ENCODE peak calls at places on chromosome 1, in seven cellular contexts. T, I, S, M, N, L and K are unnamed samples.

GRCh38 chr1:24341260-24341659 is 22.1 kb downstream of the GRHL3 start:
- DNase-seq in T (no peak), I (no peak), S (no peak), M (no peak), N (no peak), L (no peak), K (no peak)

GRCh38 chr1:180234369-180235076 is 4.5 kb downstream of the LHX4 start:
- DNase-seq in T (no peak), I (no peak), S (no peak), M (no peak), N (no peak), L (no peak), K (no peak)

GRCh38 chr1:205438213-205439158 is 16.6 kb upstream of the LEMD1 start:
- DNase-seq in T (peak), I (peak), S (peak), M (peak), N (peak), L (peak), K (peak)

GRCh38 chr1:246012271-246012854 is 494.7 kb downstream of the SMYD3 start:
- DNase-seq in T (no peak), I (no peak), S (no peak), M (peak), N (no peak), L (no peak), K (peak)

GRCh38 chr1:178055093-178055492 is 38.8 kb upstream of the RASAL2 start:
- DNase-seq in T (peak), I (peak), S (peak), M (peak), N (no peak), L (peak), K (no peak)

GRCh38 chr1:208791458-208791857 is 547.3 kb upstream of the PLXNA2 start:
- DNase-seq in T (no peak), I (no peak), S (peak), M (no peak), N (no peak), L (no peak), K (no peak)

GRCh38 chr1:160777486-160778089 is 18.4 kb upstream of the LY9 start:
- DNase-seq in T (no peak), I (no peak), S (no peak), M (peak), N (no peak), L (peak), K (no peak)

GRCh38 chr1:101506541-101507164 is 269.8 kb downstream of the S1PR1 start:
- DNase-seq in T (no peak), I (no peak), S (no peak), M (peak), N (no peak), L (peak), K (peak)

GRCh38 chr1:170156594-170156993 is 10.8 kb downstream of the NTMT2 start:
- DNase-seq in T (no peak), I (no peak), S (no peak), M (peak), N (no peak), L (no peak), K (no peak)

GRCh38 chr1:16321176-16321867 is 31.0 kb downstream of the FBXO42 start:
- DNase-seq in T (no peak), I (no peak), S (no peak), M (no peak), N (peak), L (no peak), K (no peak)

GRCh38 chr1:4585216-4585615 is 69.2 kb upstream of the AJAP1 start:
- DNase-seq in T (no peak), I (peak), S (no peak), M (no peak), N (no peak), L (peak), K (no peak)

GRCh38 chr1:92916899-92917298 is 44.4 kb downstream of the DIPK1A start:
- DNase-seq in T (no peak), I (no peak), S (no peak), M (no peak), N (no peak), L (no peak), K (no peak)

GRCh38 chr1:204959374-204959773 is 83.6 kb upstream of the CNTN2 start:
- DNase-seq in T (no peak), I (no peak), S (no peak), M (no peak), N (no peak), L (peak), K (no peak)

GRCh38 chr1:207069059-207069458 is 16.0 kb downstream of the PFKFB2 start:
- DNase-seq in T (no peak), I (no peak), S (no peak), M (no peak), N (no peak), L (no peak), K (no peak)

GRCh38 chr1:43235451-43236121 is 34.2 kb upstream of the TMEM125 start:
- DNase-seq in T (no peak), I (no peak), S (no peak), M (peak), N (no peak), L (no peak), K (no peak)